ENCODE peak calls at places on chromosomes 11 and 22, in eight cellular contexts. T, E, D, Q, I, V, J and M are unnamed samples.

GRCh38 chr22:49014227-49015201 is 813.2 kb downstream of the BRD1 start:
- DNase-seq in T (no peak), E (no peak), D (no peak), Q (no peak), I (no peak), V (no peak), J (no peak), M (no peak)

GRCh38 chr11:9052316-9052715 is 39.1 kb downstream of the SCUBE2 start:
- DNase-seq in T (no peak), E (no peak), D (no peak), Q (no peak), I (peak; percentile 43), V (no peak), J (no peak), M (no peak)

GRCh38 chr11:124859171-124859570 is 6.1 kb upstream of the ROBO3 start:
- DNase-seq in T (no peak), E (no peak), D (no peak), Q (no peak), I (no peak), V (no peak), J (no peak), M (no peak)

GRCh38 chr11:13674799-13675509 is 6.5 kb downstream of the FAR1 start:
- DNase-seq in T (peak; percentile 42), E (no peak), D (no peak), Q (no peak), I (no peak), V (no peak), J (no peak), M (peak; percentile 20)

GRCh38 chr11:133955945-133956421 is 785 bp downstream of the IGSF9B start:
- DNase-seq in T (no peak), E (no peak), D (no peak), Q (no peak), I (no peak), V (no peak), J (no peak), M (no peak)

GRCh38 chr11:33539659-33540249 is 160.9 kb downstream of the C11orf91 start:
- DNase-seq in T (no peak), E (no peak), D (no peak), Q (no peak), I (no peak), V (no peak), J (no peak), M (no peak)

GRCh38 chr22:28815101-28815500 is 14.7 kb upstream of the XBP1 start:
- DNase-seq in T (no peak), E (no peak), D (no peak), Q (no peak), I (no peak), V (no peak), J (no peak), M (no peak)

GRCh38 chr11:1341928-1342524 is 32.6 kb upstream of the TOLLIP start:
- DNase-seq in T (peak; percentile 72), E (no peak), D (no peak), Q (no peak), I (peak; percentile 24), V (no peak), J (no peak), M (no peak)